ENCODE peak calls at places on chromosomes 16 and 17, in six cellular contexts. D, R, H, Q, F and A are unnamed samples.
A peak's percentile ranks its signal among the peaks of the same experiment; 100 is the strongest.

GRCh38 chr16:8887438-8887765 is 5.3 kb downstream of the LITAFD start:
- DNase-seq in F (no peak), D (no peak), R (no peak), H (no peak), Q (no peak), A (no peak)

GRCh38 chr16:57698812-57699405 is 4.3 kb downstream of the DRC7 start:
- DNase-seq in R (no peak), H (no peak), D (no peak), F (no peak), Q (no peak), A (no peak)

GRCh38 chr16:86836503-86837125 is 258.3 kb downstream of the FOXL1 start:
- DNase-seq in H (peak; percentile 93), F (no peak), D (no peak), Q (no peak), R (no peak), A (peak; percentile 64)

GRCh38 chr16:55367796-55368195 is 43.8 kb downstream of the IRX6 start:
- DNase-seq in R (no peak), H (peak; percentile 18), D (no peak), Q (no peak), F (no peak), A (no peak)

GRCh38 chr17:27585792-27586191 is 45.2 kb upstream of the LGALS9 start:
- DNase-seq in R (no peak), D (no peak), Q (no peak), F (no peak), H (no peak), A (no peak)

GRCh38 chr17:14843086-14843795 is 421.9 kb downstream of the PMP22 start:
- DNase-seq in Q (no peak), H (no peak), R (no peak), D (no peak), F (no peak), A (no peak)

GRCh38 chr17:49361129-49361901 is 735 bp downstream of the ZNF652 start:
- DNase-seq in R (peak; percentile 11), F (peak; percentile 74), D (peak; percentile 88), Q (no peak), H (peak; percentile 39), A (peak; percentile 50)

GRCh38 chr16:69186642-69187386 is at the start of gene SNTB2:
- DNase-seq in H (peak; percentile 91), F (peak; percentile 96), D (peak; percentile 80), R (peak; percentile 92), Q (peak; percentile 92), A (peak; percentile 94)

GRCh38 chr17:31935512-31935911 is 1.3 kb upstream of the SUZ12 start:
- DNase-seq in D (no peak), Q (no peak), R (no peak), H (no peak), F (no peak), A (no peak)

GRCh38 chr16:11446566-11447119 is 101.4 kb downstream of the RMI2 start:
- DNase-seq in F (no peak), R (no peak), D (no peak), H (no peak), Q (no peak), A (no peak)

GRCh38 chr17:9389116-9389515 is 186.5 kb downstream of the STX8 start:
- DNase-seq in H (peak; percentile 74), F (no peak), D (no peak), R (no peak), Q (no peak), A (peak; percentile 27)

GRCh38 chr16:57635266-57636097 is 7.1 kb downstream of the ADGRG1 start:
- DNase-seq in F (peak; percentile 82), H (no peak), R (no peak), D (no peak), Q (no peak), A (no peak)

GRCh38 chr16:3460121-3460520 is 16.6 kb downstream of the NAA60 start:
- DNase-seq in R (no peak), H (no peak), Q (no peak), F (no peak), D (no peak), A (no peak)

GRCh38 chr17:78284146-78284545 is 52.7 kb downstream of the TMEM235 start:
- DNase-seq in R (no peak), H (peak; percentile 93), Q (no peak), F (no peak), D (no peak), A (no peak)

GRCh38 chr16:15856901-15857778 is at the start of gene MYH11:
- DNase-seq in R (no peak), D (no peak), Q (no peak), H (no peak), F (peak; percentile 31), A (no peak)

GRCh38 chr17:6040473-6040872 is 29.7 kb upstream of the WSCD1 start:
- DNase-seq in R (no peak), F (no peak), Q (no peak), H (no peak), D (no peak), A (no peak)

GRCh38 chr17:38585056-38585804 is 20.5 kb downstream of the SRCIN1 start:
- DNase-seq in F (peak; percentile 17), R (no peak), D (no peak), H (no peak), Q (no peak), A (no peak)
- H3K27ac ChIP-seq in F (no peak overlapping the region), R (no peak overlapping the region), D (no peak overlapping the region), H (no peak overlapping the region), Q (no peak overlapping the region), A (no peak overlapping the region)

GRCh38 chr17:39098474-39099090 is 52.9 kb downstream of the PLXDC1 start:
- DNase-seq in H (no peak), D (no peak), Q (no peak), F (no peak), R (no peak), A (no peak)
- H3K27ac ChIP-seq in H (no peak overlapping the region), D (no peak overlapping the region), Q (peak overlapping the region; percentile 28), F (no peak overlapping the region), R (peak overlapping the region; percentile 69), A (no peak overlapping the region)

GRCh38 chr17:43983515-43984411 is 20.7 kb upstream of the NAGS start:
- DNase-seq in R (no peak), Q (no peak), H (no peak), F (peak; percentile 34), D (no peak), A (no peak)
- H3K27ac ChIP-seq in R (no peak overlapping the region), Q (no peak overlapping the region), H (no peak overlapping the region), F (no peak overlapping the region), D (no peak overlapping the region), A (no peak overlapping the region)

DNA sequence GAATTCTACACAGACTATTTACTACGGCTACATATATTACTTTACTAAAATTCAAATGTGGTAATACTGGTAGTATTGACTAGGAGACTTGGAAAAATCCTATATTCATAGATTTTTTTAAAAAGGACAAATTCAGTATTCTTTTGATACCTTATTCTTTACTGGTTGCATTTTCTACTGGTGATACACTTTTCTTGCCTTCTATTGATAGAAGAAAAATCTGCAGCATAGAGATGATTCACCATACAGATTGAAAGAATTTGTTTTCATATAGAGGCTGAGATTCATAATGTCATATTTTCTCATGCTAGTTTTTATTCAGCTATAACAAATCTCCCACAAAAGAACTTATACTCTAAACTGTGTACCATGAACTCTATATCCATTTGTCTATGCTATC is 195.4 kb upstream of the C17orf78 start:
- DNase-seq in D (no peak), H (no peak), F (no peak), Q (no peak), R (no peak), A (no peak)
- H3K27ac ChIP-seq in D (no peak overlapping the region), H (no peak overlapping the region), F (no peak overlapping the region), Q (no peak overlapping the region), R (no peak overlapping the region), A (no peak overlapping the region)

DNA sequence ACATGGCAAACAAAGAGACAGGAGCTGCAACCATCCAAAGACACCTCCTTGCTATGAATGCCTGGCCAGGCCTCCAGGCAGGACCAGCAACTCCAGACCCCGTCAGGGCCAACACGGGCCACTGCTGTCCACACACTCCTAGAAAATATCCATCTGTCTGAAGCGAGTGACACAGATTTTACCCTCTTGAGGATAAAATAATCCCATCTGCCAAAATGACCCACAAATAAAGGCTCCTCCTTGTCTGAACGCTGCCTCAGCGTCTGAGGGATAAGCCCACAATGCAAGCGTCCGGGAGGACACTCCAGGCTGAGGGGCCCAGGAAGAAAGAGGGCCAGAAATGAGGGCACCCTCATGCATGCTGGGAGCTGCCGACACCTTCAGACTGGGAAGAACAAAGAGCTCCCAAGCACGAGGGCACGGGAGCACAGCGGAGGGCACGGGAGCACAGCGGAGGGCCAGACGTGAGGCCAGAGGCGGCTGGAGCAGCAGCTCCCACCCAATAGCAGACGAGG is 126.9 kb downstream of the ZNF778 start:
- DNase-seq in R (no peak), D (no peak), Q (no peak), F (no peak), H (no peak), A (no peak)
- H3K27ac ChIP-seq in R (peak overlapping the region; percentile 37), D (no peak overlapping the region), Q (no peak overlapping the region), F (peak overlapping the region; percentile 34), H (peak overlapping the region; percentile 79), A (peak overlapping the region; percentile 43)

GRCh38 chr16:85605912-85606841 is 6.9 kb upstream of the GSE1 start:
- DNase-seq in F (no peak), H (no peak), R (no peak), D (no peak), Q (no peak), A (no peak)
- H3K27ac ChIP-seq in F (peak overlapping the region; percentile 54), H (peak overlapping the region; percentile 76), R (no peak overlapping the region), D (no peak overlapping the region), Q (no peak overlapping the region), A (peak overlapping the region; percentile 40)

GRCh38 chr16:54061454-54061853 is 225.1 kb downstream of the IRX3 start:
- DNase-seq in R (no peak), D (no peak), Q (no peak), F (no peak), H (no peak), A (no peak)

GRCh38 chr16:54062361-54063346 is 223.9 kb downstream of the IRX3 start:
- DNase-seq in Q (no peak), D (no peak), H (no peak), R (peak; percentile 15), F (no peak), A (no peak)

GRCh38 chr16:54063374-54063773 is 223.2 kb downstream of the IRX3 start:
- DNase-seq in Q (no peak), F (no peak), H (peak; percentile 41), R (no peak), D (no peak), A (no peak)

GRCh38 chr16:54059319-54059718 is 227.3 kb downstream of the IRX3 start:
- DNase-seq in F (no peak), H (no peak), R (no peak), D (no peak), Q (no peak), A (no peak)

DNA sequence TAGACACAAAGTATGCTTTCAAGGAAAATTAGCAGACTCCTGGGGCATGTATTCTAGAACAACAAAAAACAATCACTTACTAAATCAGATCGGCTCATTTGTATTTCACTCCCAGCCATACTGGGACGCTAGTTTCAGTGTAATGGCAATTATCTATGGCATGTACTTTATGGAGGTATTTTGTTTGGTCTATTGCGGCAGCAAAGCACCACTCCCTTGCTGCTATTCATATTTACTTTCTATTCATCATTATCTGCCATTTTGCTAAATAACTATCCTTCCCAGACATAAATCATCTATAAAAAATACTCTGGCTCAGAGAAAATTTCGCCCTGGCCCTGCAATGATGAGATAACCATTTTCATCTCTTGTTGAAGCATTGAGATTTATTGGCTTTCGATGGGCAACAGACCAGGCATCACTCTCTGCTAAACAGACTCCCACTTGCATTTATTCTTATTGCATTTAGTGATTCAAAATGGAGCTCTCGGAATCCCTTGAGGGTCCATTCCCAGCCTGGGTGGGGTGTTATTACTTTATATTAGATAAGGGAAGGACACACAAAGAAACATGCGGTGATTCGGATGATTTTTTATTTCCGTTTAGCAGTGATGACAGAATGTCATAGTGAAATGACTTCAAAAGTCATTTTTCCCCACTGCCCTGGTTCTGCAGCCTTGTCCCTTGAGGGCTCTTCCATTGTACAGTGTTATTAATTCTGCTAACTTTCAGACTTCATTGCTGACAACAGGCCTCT is 225.8 kb downstream of the IRX3 start:
- DNase-seq in D (no peak), F (no peak), H (no peak), Q (no peak), R (no peak), A (no peak)
- H3K27ac ChIP-seq in D (no peak overlapping the region), F (no peak overlapping the region), H (no peak overlapping the region), Q (no peak overlapping the region), R (no peak overlapping the region), A (no peak overlapping the region)